ENCODE peak calls at places on chromosomes 2 and 18, in five cellular contexts. M is astrocyte, L is BJ, V is Peyer's patch, S is mammary epithelial cell. D is an unnamed sample.

GRCh38 chr2:83802604-83803003 is 656.5 kb downstream of the SUCLG1 start:
- DNase-seq in V (no peak), L (no peak), M (no peak), S (no peak), D (no peak)

GRCh38 chr2:26976242-26976641 is 5.8 kb downstream of the MAPRE3 start:
- DNase-seq in V (no peak), L (no peak), S (no peak), M (peak), D (no peak)

GRCh38 chr18:42038936-42039335 is 83.9 kb downstream of the PIK3C3 start:
- DNase-seq in M (peak), V (no peak), L (peak), S (peak), D (no peak)

GRCh38 chr2:102336502-102336945 is 19.1 kb upstream of the IL18R1 start:
- DNase-seq in V (no peak), L (no peak), M (no peak), S (peak), D (no peak)

GRCh38 chr2:134359367-134360081 is 105.7 kb downstream of the MGAT5 start:
- DNase-seq in M (peak), V (peak), S (peak), L (no peak), D (no peak)

GRCh38 chr2:165877565-165878550 is 75.7 kb downstream of the TTC21B start:
- DNase-seq in L (no peak), M (peak), V (no peak), S (peak), D (no peak)

GRCh38 chr2:132668189-132668833 is 1.7 kb downstream of the LYPD1 start:
- DNase-seq in S (no peak), M (peak), V (no peak), L (no peak), D (peak)

GRCh38 chr18:79748321-79749157 is 49.2 kb upstream of the KCNG2 start:
- DNase-seq in M (no peak), V (peak), S (no peak), L (no peak), D (no peak)

DNA sequence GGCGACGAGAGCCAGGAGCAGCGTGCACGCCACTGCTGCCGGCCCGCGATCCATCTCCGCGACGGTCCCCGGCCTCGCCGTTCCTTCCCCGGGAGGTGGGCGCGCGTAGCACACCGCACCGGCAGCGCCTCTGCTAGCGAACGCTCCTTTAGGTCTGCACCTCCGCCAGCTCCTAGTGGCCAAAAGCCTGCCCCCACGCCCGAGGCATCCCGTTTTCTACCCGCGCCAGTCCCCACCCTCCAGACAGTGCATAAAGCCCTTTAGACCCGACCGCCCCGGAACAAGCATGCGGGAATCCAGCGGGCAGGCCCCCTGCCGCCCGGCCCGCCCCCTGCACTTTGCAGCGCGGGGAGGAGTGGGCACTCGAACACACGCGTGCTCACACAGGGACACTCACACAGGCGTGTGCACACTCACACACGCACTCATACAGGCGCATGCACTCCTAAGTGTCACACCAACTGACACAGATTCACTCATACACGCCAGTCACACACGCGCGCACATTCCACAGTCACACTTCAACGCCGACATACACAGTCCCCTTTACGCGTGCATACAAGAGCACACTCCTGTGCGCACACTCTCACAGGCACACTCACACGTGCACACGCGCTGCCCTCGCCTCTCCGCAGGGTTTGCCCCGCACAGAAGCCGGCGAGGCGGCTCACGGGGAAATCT is at the start of gene LRP2:
- DNase-seq in L (no peak), M (no peak), S (peak), V (no peak), D (peak)
- TF ChIP-seq CTCF in L (peak), M (no peak), S (no peak), V (no peak), D (peak)

DNA sequence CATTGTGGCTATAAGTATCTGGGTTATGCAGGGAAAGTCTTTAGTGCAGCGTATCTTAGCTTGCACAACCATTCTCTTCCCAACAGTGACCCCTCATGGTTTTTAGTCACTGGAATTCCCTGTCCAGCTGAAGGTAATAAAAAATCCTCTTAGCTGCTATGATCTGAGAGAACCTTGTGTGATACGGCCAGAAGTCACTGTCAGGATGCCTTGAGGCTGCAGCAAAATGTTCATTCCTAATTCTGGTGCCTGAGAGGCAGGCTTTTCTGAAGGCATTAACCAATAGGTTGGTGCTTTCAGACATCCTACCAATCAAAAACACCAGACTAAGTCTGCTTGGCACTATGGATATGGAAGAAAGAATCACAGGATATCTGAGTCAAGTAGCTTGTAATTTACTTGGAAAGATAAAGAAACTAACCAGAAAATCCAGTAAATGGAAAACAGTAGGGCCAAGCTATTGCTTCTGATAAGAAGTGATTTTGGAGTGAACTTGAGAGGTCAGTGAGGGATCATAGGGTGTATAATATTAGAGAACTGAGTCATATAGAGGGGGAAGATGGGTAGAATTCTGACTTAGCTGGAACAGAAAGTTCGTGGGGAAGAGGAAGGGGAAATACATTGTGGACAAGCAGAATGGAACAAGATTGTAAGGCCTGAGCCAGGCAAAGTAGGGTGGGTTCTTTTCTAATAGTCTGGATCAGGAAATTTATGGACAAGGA is 89.0 kb upstream of the SLC14A2 start:
- DNase-seq in M (peak), S (peak), L (peak), V (no peak), D (no peak)
- TF ChIP-seq CTCF in M (no peak), S (no peak), L (peak), V (no peak), D (no peak)

GRCh38 chr18:76923485-76924085 is 101.2 kb downstream of the ZNF236 start:
- DNase-seq in S (peak), V (no peak), M (no peak), L (no peak), D (no peak)
- TF ChIP-seq CTCF in S (peak), V (peak), M (peak), L (peak), D (peak)

GRCh38 chr2:3491716-3492474 is 27.4 kb downstream of the ADI1 start:
- DNase-seq in V (peak), S (no peak), M (no peak), L (no peak), D (no peak)

GRCh38 chr2:3493610-3493997 is 25.7 kb downstream of the ADI1 start:
- DNase-seq in V (no peak), L (no peak), M (peak), S (peak), D (no peak)

GRCh38 chr2:3491306-3491705 is 28.0 kb downstream of the ADI1 start:
- DNase-seq in M (no peak), S (no peak), L (no peak), V (peak), D (no peak)

GRCh38 chr2:3494984-3495666 is 24.2 kb downstream of the ADI1 start:
- DNase-seq in L (no peak), M (no peak), S (no peak), V (no peak), D (no peak)

DNA sequence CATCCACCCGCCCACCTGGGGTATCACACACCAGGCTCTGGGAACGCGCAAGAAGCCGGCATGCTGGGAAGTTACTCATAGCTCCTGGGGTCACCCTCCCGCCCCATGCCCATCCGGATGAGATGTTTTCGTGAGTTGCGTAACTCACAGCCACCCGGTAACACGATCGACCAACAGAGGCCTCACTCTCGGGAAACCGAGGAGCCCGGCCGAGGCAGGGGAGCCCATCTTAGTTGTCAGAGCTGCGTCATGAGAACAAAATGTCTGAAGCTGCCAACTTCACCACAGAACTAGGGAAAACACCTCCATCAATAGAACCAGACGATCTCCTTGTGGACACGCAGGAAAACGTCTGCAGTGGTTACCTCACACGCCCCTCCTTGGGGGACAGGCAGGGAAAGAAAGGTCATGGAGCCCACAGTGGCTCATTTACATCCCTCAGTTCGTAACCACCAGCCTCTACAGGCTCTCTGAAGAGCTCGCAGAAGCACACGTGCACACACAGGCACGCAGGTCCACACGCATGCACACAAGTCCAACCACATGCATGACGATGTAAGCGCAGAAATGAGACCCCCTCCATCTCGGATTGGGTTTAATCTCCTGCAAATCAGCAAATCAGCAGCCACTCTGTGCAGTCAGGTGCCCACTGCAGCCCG is 26.3 kb downstream of the ADI1 start:
- DNase-seq in S (peak), M (peak), V (no peak), L (no peak), D (no peak)
- TF ChIP-seq CTCF in S (no peak), M (no peak), V (no peak), L (no peak), D (no peak)

GRCh38 chr2:63817382-63817781 is 24.3 kb upstream of the UGP2 start:
- DNase-seq in S (no peak), M (no peak), V (no peak), L (no peak), D (no peak)
- TF ChIP-seq CTCF in S (no peak), M (no peak), V (no peak), L (no peak), D (no peak)

GRCh38 chr2:189829092-189829843 is 45.0 kb downstream of the PMS1 start:
- DNase-seq in L (no peak), S (no peak), V (no peak), M (peak), D (no peak)

GRCh38 chr2:189835855-189836558 is 51.8 kb downstream of the PMS1 start:
- DNase-seq in M (no peak), L (no peak), V (no peak), S (no peak), D (no peak)

GRCh38 chr2:189826039-189826438 is 41.8 kb downstream of the PMS1 start:
- DNase-seq in S (no peak), L (no peak), V (no peak), M (no peak), D (no peak)

GRCh38 chr2:189834059-189834458 is 49.8 kb downstream of the PMS1 start:
- DNase-seq in V (no peak), S (no peak), L (no peak), M (no peak), D (no peak)

DNA sequence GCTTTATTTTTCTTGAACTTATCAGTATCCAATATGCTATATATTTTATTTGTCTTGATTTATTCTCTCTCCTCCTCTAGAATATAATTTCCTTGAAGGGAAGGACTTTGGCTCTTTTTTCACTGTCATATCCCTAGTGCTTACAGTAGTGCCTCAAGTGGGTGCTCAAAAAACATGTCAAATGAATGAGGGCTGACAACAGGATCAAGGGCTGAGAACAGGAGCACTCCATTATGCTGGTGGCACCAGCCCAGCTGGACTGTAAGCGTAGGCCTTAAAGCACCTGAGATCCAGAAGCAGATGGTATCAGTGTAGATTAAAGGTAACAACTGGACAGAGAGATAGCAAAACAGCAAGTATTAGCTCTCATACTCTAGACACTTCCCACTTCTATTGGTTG is 46.3 kb downstream of the PMS1 start:
- DNase-seq in V (no peak), L (no peak), S (no peak), M (no peak), D (no peak)
- TF ChIP-seq CTCF in V (no peak), L (no peak), S (no peak), M (no peak), D (no peak)

DNA sequence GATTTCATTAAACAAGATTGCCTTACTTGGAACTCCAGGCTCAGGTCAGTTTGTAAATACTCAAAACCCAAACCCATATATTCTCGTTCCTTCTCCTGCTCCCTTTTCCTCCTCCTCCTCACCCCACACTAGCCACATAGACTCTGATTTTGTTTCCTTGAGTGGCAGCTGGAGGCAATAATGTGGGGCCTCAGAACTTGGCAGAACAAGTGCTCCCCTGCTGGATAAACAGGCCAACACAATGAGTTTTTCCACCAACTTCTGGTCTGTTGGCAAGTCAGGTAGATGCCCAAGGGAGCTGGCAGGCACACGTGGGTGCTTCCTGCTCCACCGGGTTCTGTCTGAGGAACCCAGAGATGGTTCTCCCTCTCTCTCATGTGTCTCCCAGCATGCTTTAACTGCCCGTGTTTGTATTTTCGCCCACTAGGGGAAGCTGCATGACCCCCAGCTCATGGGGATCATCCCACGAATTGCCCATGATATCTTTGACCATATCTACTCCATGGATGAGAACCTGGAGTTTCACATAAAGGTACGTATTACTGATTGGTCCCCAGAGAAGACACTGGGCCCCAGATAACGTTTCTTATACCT is 61.9 kb downstream of the KIF5C start:
- DNase-seq in V (no peak), S (no peak), L (no peak), M (no peak), D (no peak)
- TF ChIP-seq CTCF in V (no peak), S (no peak), L (no peak), M (no peak), D (no peak)

GRCh38 chr2:19123556-19123955 is 234.9 kb downstream of the OSR1 start:
- DNase-seq in V (no peak), L (no peak), M (no peak), S (no peak), D (no peak)

GRCh38 chr2:19120181-19120580 is 238.2 kb downstream of the OSR1 start:
- DNase-seq in S (peak), V (no peak), L (no peak), M (no peak), D (no peak)

GRCh38 chr2:19122220-19122619 is 236.2 kb downstream of the OSR1 start:
- DNase-seq in M (no peak), L (no peak), V (no peak), S (no peak), D (no peak)

GRCh38 chr2:19119326-19120001 is 239.0 kb downstream of the OSR1 start:
- DNase-seq in L (no peak), M (no peak), S (peak), V (no peak), D (no peak)

GRCh38 chr2:19120941-19121750 is 237.3 kb downstream of the OSR1 start:
- DNase-seq in M (peak), S (peak), V (no peak), L (peak), D (no peak)
- TF ChIP-seq CTCF in M (no peak), S (no peak), V (no peak), L (no peak), D (no peak)

DNA sequence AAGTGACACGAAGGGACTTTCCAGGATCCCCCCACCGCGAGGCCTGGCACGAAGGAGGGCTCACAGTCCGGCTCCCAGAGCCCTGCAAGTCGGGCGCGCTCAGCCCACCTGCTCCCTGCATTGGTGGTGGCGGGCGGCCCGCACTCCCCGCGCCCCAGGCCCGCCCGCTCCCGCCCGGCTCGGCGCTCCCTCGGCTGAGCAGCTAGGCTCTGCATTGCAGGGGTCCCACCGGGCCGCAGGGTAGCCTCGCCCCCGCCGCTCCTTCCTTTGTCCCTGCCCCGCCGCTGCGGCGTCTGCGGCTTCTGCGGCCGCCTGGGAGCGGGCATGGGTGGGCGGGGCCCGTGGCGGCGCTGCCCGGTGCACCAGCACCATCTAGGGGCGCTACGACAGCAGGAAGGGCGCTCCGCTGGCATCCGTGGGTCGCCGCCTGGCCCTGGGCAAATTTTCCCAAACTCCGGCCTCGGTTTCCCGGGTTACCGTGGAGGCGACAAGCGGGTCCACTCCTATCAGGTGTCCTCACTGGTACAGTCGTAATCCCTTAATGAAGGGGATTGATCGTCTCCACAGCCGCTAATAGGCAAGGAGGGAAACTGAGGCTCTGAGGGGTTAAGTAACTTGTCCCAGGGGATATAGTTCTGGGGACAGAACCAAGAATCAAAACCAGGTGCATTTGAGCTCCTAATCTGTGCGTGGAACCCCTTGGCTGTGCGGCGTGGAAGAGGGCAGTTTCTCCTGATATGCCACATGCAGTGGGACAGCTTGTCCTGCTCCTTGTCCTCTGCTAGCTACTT is 157.4 kb downstream of the CYRIA start:
- DNase-seq in V (peak), L (no peak), M (no peak), S (peak), D (peak)
- TF ChIP-seq CTCF in V (peak), L (no peak), M (peak), S (peak), D (peak)

GRCh38 chr2:202169826-202170424 is 68.5 kb downstream of the SUMO1 start:
- DNase-seq in V (no peak), L (no peak), S (no peak), M (no peak), D (no peak)
- TF ChIP-seq CTCF in V (no peak), L (no peak), S (no peak), M (no peak), D (no peak)

D was measured in progenitor cell of endocrine pancreas.